ENCODE peak calls at places on chromosomes 1 and 21, in ten cellular contexts. Q is GM23338, O is stomach, S is transverse colon, Z is HL-60, W is breast epithelium, K is Panc1, J is HCT116, L is K562, A is endothelial cell of umbilical vein. I is an unnamed sample.

GRCh38 chr1:150150511-150151021 is 850 bp downstream of the PLEKHO1 start:
- DNase-seq in K (no peak), Q (peak; percentile 63), L (peak; percentile 23), S (peak; percentile 37), A (no peak), O (no peak), J (no peak), Z (peak; percentile 22), W (no peak), I (no peak)

GRCh38 chr1:150464422-150464826 is 22.8 kb upstream of the TARS2 start:
- DNase-seq in S (peak; percentile 65), Z (peak; percentile 54), J (peak; percentile 41), A (peak; percentile 71), L (peak; percentile 75), O (peak; percentile 63), Q (peak; percentile 86), W (peak; percentile 31), K (peak; percentile 51), I (peak; percentile 46)

GRCh38 chr1:220604921-220605320 is 77.0 kb downstream of the MARK1 start:
- DNase-seq in K (no peak), Q (no peak), Z (no peak), L (no peak), W (no peak), S (no peak), J (no peak), A (no peak), O (no peak), I (no peak)

GRCh38 chr1:240611619-240612490 is at the start of gene GREM2:
- DNase-seq in A (peak; percentile 5), O (peak; percentile 58), L (no peak), J (no peak), W (peak; percentile 23), S (peak; percentile 62), Z (no peak), K (no peak), Q (peak; percentile 82), I (peak; percentile 19)

GRCh38 chr1:78493456-78493855 is 2.7 kb downstream of the PTGFR start:
- DNase-seq in K (no peak), W (no peak), L (no peak), O (no peak), Z (no peak), Q (no peak), S (no peak), J (no peak), A (no peak), I (no peak)

GRCh38 chr1:181604482-181604881 is 121.2 kb downstream of the CACNA1E start:
- DNase-seq in O (no peak), K (no peak), A (no peak), L (no peak), Z (no peak), W (no peak), S (no peak), Q (no peak), J (no peak), I (no peak)

GRCh38 chr1:67850151-67850551 is 16.9 kb upstream of the GNG12 start:
- DNase-seq in Q (peak; percentile 44), Z (no peak), J (peak; percentile 35), L (peak; percentile 49), O (no peak), W (no peak), A (peak; percentile 79), S (no peak), K (no peak), I (no peak)

GRCh38 chr1:234709473-234710279 is 99.7 kb upstream of the IRF2BP2 start:
- DNase-seq in L (peak; percentile 44), S (peak; percentile 51), Q (no peak), O (no peak), J (no peak), K (no peak), Z (peak; percentile 89), A (no peak), W (no peak), I (no peak)

GRCh38 chr21:31162079-31162699 is 123.9 kb upstream of the KRTAP19-8 start:
- DNase-seq in Z (no peak), O (no peak), S (no peak), W (no peak), K (no peak), J (no peak), L (no peak), Q (no peak), A (no peak), I (no peak)

GRCh38 chr21:31162827-31163226 is 124.6 kb upstream of the KRTAP19-8 start:
- DNase-seq in A (no peak), L (no peak), S (no peak), K (no peak), Q (no peak), Z (no peak), O (no peak), W (no peak), J (no peak), I (no peak)

GRCh38 chr21:31158789-31159581 is 120.7 kb upstream of the KRTAP19-8 start:
- DNase-seq in O (no peak), K (no peak), A (no peak), W (no peak), Z (peak; percentile 11), J (no peak), S (no peak), Q (peak; percentile 44), L (no peak), I (no peak)

GRCh38 chr21:31159808-31160207 is 121.5 kb upstream of the KRTAP19-8 start:
- DNase-seq in L (no peak), W (no peak), J (no peak), A (no peak), K (no peak), Z (no peak), Q (no peak), O (no peak), S (no peak), I (no peak)

GRCh38 chr21:31161157-31161556 is 122.9 kb upstream of the KRTAP19-8 start:
- DNase-seq in Z (no peak), K (no peak), A (no peak), J (no peak), O (no peak), W (no peak), Q (peak; percentile 52), L (no peak), S (no peak), I (no peak)
- H3K4me3 ChIP-seq in Z (no peak overlapping the region), K (no peak overlapping the region), A (no peak overlapping the region), J (no peak overlapping the region), O (no peak overlapping the region), W (no peak overlapping the region), Q (peak overlapping the region; percentile 49), L (no peak overlapping the region), S (no peak overlapping the region), I (no peak overlapping the region)

GRCh38 chr21:45236481-45236880 is 51.2 kb downstream of the POFUT2 start:
- DNase-seq in W (no peak), L (no peak), S (no peak), A (no peak), J (no peak), O (no peak), K (no peak), Z (peak; percentile 48), Q (no peak), I (no peak)

GRCh38 chr21:45234127-45234526 is 53.6 kb downstream of the POFUT2 start:
- DNase-seq in A (no peak), Z (no peak), K (no peak), S (no peak), O (no peak), Q (no peak), W (no peak), J (no peak), L (no peak), I (no peak)

GRCh38 chr21:45234906-45235305 is 52.8 kb downstream of the POFUT2 start:
- DNase-seq in O (no peak), Q (no peak), L (no peak), Z (no peak), A (no peak), W (peak; percentile 12), K (no peak), S (no peak), J (no peak), I (no peak)

GRCh38 chr21:45241357-45241756 is 46.3 kb downstream of the POFUT2 start:
- DNase-seq in O (no peak), S (no peak), L (no peak), Z (no peak), K (no peak), Q (no peak), A (no peak), W (no peak), J (no peak), I (no peak)

DNA sequence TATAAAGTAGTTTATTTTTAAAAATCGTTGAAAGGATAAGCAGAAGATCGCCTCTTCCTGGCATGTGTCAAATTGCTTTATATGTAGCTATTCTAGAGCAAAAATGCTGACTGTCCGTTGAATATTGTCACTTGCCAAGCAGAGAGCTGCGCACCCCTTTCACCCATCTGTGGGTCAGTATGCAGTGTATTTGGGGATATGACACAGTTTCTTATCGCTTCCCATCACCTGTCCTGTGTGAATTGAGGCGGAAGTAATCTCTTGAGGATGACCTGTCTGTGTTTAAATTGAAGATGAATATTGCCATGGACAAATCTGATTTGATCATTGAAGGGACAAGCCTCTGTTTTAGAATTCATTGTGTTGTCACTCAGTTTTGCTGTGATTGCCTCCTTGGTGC is 52.2 kb downstream of the POFUT2 start:
- DNase-seq in W (no peak), Z (no peak), O (no peak), L (peak; percentile 47), A (no peak), J (no peak), Q (no peak), S (no peak), K (no peak), I (no peak)
- H3K27ac ChIP-seq in W (no peak overlapping the region), Z (no peak overlapping the region), O (no peak overlapping the region), L (no peak overlapping the region), A (no peak overlapping the region), J (no peak overlapping the region), Q (no peak overlapping the region), S (no peak overlapping the region), K (no peak overlapping the region), I (no peak overlapping the region)

DNA sequence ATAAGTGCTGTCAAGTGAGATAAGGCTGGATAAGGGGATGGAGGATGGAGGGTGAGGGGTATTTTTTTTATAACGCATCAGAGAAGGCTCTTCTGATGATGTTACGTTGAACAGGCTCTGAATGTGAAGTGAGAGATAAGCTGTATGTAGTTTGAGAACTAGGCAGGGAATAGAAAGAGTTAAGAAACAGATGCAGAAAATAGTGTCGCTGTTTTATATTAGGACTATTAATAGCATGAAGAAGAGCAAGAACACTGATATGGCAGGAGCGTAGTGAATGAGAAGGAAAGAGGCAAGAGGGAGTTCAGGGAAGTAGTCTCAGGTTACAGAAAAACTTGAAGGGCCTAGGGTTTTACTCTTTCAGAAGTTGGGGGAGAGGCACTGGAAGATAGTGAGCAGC is 59.8 kb downstream of the GPR88 start:
- DNase-seq in S (no peak), K (no peak), J (no peak), L (no peak), Q (no peak), Z (no peak), A (no peak), W (no peak), O (no peak), I (no peak)
- TF ChIP-seq POLR2AphosphoS5 in S (no peak), K (no peak), J (no peak), L (no peak), Q (no peak), Z (no peak), A (no peak), W (no peak), O (no peak), I (no peak)

DNA sequence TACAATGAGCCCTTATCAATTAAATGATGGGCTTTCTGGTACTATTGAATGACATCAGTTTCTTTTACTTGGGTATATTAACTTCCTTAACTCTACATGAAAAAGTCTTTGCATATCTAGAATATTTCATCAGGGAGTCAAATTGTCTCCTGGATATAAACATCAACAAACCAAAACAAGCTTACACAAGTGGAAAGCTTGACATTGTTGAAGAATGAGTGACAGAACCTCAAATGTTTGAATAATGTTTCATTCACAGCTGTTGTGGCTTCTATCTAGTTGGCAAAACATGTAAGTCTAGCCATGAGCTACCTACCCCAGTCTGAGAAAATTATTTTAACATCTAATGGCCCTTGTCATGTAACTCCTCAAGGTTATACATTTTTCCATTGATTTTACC is 604.8 kb upstream of the ADAMTS5 start:
- DNase-seq in Z (no peak), W (no peak), J (no peak), K (no peak), S (no peak), A (no peak), O (no peak), Q (no peak), L (no peak), I (no peak)
- H3K4me3 ChIP-seq in Z (no peak overlapping the region), W (no peak overlapping the region), J (no peak overlapping the region), K (no peak overlapping the region), S (no peak overlapping the region), A (no peak overlapping the region), O (no peak overlapping the region), Q (no peak overlapping the region), L (no peak overlapping the region), I (no peak overlapping the region)

I was measured in prostate gland.